ENCODE peak calls at places on chromosomes 13 and 19, in five cellular contexts. W, N, Q, B and X are unnamed samples.
A peak's percentile ranks its signal among the peaks of the same experiment; 100 is the strongest.

GRCh38 chr13:36297259-36297599 is 385 bp downstream of the CCDC169 start:
- DNase-seq in W (peak; percentile 59), N (no peak), Q (no peak), B (peak; percentile 33), X (no peak)

GRCh38 chr13:19695829-19696228 is 62.4 kb downstream of the MPHOSPH8 start:
- DNase-seq in W (no peak), N (no peak), Q (no peak), B (no peak), X (no peak)

GRCh38 chr19:38434549-38435051 is 1.1 kb downstream of the RYR1 start:
- DNase-seq in W (no peak), N (no peak), Q (peak; percentile 89), B (no peak), X (no peak)

GRCh38 chr13:60990032-60990733 is 425.5 kb downstream of the PCDH20 start:
- DNase-seq in W (peak; percentile 52), N (no peak), Q (peak; percentile 60), B (no peak), X (peak; percentile 3)

GRCh38 chr13:91308299-91308698 is 39.2 kb upstream of the MIR17HG start:
- DNase-seq in W (peak; percentile 12), N (no peak), Q (no peak), B (peak; percentile 4), X (no peak)

GRCh38 chr13:44972956-44973581 is 16.2 kb downstream of the NUFIP1 start:
- DNase-seq in W (peak; percentile 32), N (no peak), Q (no peak), B (peak; percentile 55), X (no peak)

GRCh38 chr13:95643009-95643408 is 1.5 kb downstream of the DZIP1 start:
- DNase-seq in W (no peak), N (no peak), Q (no peak), B (no peak), X (no peak)

GRCh38 chr13:102677122-102677521 is 17.7 kb downstream of the METTL21C start:
- DNase-seq in W (no peak), N (no peak), Q (no peak), B (no peak), X (no peak)

GRCh38 chr19:34066007-34066656 is 106.2 kb upstream of the LSM14A start:
- DNase-seq in W (no peak), N (no peak), Q (no peak), B (no peak), X (no peak)

GRCh38 chr19:51493776-51494175 is 7.8 kb downstream of the SIGLEC12 start:
- DNase-seq in W (peak; percentile 30), N (no peak), Q (no peak), B (no peak), X (no peak)

GRCh38 chr19:24004166-24004565 is 82.8 kb upstream of the ZNF254 start:
- DNase-seq in W (no peak), N (no peak), Q (no peak), B (no peak), X (no peak)

GRCh38 chr19:18768997-18769891 is 21.9 kb downstream of the COMP start:
- DNase-seq in W (no peak), N (peak; percentile 67), Q (no peak), B (no peak), X (no peak)

GRCh38 chr13:36163303-36163702 is 32.1 kb upstream of the DCLK1 start:
- DNase-seq in W (no peak), N (no peak), Q (no peak), B (no peak), X (no peak)

GRCh38 chr13:111503905-111504695 is 183.7 kb downstream of the TEX29 start:
- DNase-seq in W (no peak), N (peak; percentile 10), Q (no peak), B (no peak), X (no peak)

GRCh38 chr13:58587183-58587582 is 955.6 kb downstream of the PCDH17 start:
- DNase-seq in W (peak; percentile 69), N (no peak), Q (no peak), B (no peak), X (no peak)

GRCh38 chr19:17762505-17763229 is 11.4 kb downstream of the FCHO1 start:
- DNase-seq in W (peak; percentile 61), N (no peak), Q (peak; percentile 92), B (peak; percentile 91), X (peak; percentile 58)

GRCh38 chr19:47369923-47370625 is 21.0 kb downstream of the DHX34 start:
- DNase-seq in W (peak; percentile 98), N (no peak), Q (no peak), B (peak; percentile 90), X (no peak)

GRCh38 chr19:49812452-49812996 is 568 bp downstream of the FUZ start:
- DNase-seq in W (no peak), N (no peak), Q (no peak), B (no peak), X (no peak)

GRCh38 chr19:49811328-49811727 is 1.8 kb downstream of the FUZ start:
- DNase-seq in W (no peak), N (no peak), Q (no peak), B (no peak), X (no peak)

GRCh38 chr19:49809987-49810389 is 3.1 kb downstream of the FUZ start:
- DNase-seq in W (no peak), N (no peak), Q (no peak), B (no peak), X (no peak)

GRCh38 chr19:49814010-49814409 is 918 bp upstream of the FUZ start:
- DNase-seq in W (no peak), N (no peak), Q (no peak), B (no peak), X (no peak)

DNA sequence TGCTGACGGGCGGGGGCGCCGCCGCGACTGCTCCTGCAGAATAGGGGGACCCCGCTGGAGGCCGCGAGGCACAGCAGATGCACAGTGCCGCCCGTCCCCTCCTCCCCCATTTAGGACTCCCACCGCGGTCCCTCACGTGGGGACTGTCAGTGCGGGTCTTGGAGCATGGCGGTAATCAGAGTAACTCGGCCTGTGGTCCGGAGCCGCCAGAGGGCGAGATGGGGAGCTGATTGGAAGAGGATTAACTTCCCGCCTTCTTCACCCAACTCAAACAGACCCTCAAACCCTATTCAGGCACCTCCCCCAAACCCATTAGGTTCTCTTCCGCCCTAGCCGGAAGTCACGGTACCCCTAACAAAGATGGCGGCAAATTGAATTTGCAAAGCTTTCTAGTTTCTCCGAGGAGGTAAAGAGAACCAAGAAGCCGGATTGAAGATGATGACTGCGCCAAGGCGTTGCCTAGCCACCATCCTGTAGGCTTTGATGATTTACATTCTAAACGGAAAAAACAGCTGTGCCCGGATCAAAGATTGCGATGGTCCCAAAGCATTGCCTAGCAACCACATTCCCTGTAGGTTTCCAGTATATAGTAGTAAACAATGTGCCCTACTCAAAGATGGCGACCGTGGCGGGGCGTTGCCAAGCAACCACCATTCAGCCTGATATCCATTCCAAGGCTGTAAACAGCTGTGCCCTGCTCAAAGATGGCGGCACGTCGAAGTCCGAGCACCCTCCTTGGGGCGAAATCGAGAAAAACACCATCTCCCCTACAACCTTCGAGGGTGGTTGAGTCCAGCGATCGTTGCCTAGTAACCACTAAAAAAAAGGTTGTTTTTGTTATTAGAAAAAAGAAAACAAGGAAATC is at the start of gene FUZ:
- DNase-seq in W (peak; percentile 96), N (peak; percentile 97), Q (peak; percentile 89), B (peak; percentile 99), X (peak; percentile 98)
- TF ChIP-seq CTCF in W (peak; percentile 13), N (peak; percentile 31), Q (peak; percentile 53), B (peak; percentile 60), X (no peak)

GRCh38 chr13:96686286-96686685 is 308.0 kb downstream of the OXGR1 start:
- DNase-seq in W (no peak), N (no peak), Q (no peak), B (no peak), X (no peak)

GRCh38 chr13:96696501-96696900 is 297.8 kb downstream of the OXGR1 start:
- DNase-seq in W (no peak), N (no peak), Q (no peak), B (peak; percentile 25), X (no peak)

DNA sequence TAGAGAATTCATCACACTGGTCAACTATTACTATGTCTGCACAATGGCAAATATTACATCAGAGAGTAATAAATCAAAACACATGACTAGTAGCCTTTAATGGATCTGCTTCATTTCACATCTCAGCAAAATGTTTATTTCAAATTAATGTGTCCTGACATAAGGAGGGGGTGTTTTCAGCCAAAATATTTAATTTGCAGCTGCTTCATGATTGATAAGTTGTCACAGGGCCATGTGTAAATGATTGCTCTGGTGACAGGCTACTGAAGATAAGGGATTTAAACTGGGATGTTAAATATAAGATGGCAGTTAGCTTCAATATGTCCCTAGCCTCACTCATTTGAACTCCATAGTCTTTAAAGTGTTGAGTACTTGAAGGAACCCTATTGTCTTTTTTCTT is 303.3 kb downstream of the OXGR1 start:
- DNase-seq in W (no peak), N (no peak), Q (no peak), B (no peak), X (no peak)
- TF ChIP-seq CTCF in W (no peak), N (no peak), Q (no peak), B (no peak), X (no peak)

DNA sequence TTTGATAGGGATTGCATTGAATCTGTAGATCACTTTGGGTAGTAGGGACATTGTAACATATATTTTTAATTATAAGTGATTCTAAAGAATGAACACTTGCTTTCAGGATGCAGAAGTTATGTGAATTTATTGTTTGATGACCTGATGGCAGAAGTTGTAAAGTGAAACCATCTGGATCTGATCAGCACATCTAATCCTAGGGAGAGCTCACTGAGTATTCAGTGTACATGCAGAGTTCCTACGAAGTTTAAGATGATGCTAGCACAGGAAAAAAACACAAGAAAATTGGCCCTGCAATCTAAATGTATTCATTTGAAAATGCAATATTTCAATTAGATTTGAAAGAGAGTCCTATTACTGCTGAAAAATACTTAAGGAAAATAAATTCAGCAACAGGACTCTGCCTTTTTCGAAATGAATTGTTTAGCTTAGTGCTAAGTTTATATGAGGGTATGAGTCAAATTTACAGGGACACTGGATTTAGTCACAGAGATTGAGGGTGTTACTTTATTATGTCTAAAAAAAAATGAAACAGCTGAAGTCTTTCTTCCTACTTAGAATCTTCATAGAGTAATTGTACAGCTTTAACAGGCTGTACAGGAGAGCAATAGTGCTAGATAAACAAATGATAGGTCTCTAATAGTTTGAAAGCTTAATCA is 385.7 kb downstream of the DCT start:
- DNase-seq in W (no peak), N (no peak), Q (no peak), B (no peak), X (no peak)
- TF ChIP-seq CTCF in W (no peak), N (no peak), Q (no peak), B (no peak), X (no peak)

GRCh38 chr13:42814868-42815267 is 33.5 kb downstream of the FAM216B start:
- DNase-seq in W (no peak), N (no peak), Q (no peak), B (peak; percentile 90), X (no peak)

GRCh38 chr13:42815686-42816085 is 34.3 kb downstream of the FAM216B start:
- DNase-seq in W (no peak), N (no peak), Q (no peak), B (peak; percentile 65), X (no peak)

GRCh38 chr13:42820450-42820849 is 39.1 kb downstream of the FAM216B start:
- DNase-seq in W (no peak), N (no peak), Q (no peak), B (no peak), X (no peak)

GRCh38 chr13:42819712-42820111 is 38.3 kb downstream of the FAM216B start:
- DNase-seq in W (no peak), N (no peak), Q (no peak), B (peak; percentile 79), X (no peak)

DNA sequence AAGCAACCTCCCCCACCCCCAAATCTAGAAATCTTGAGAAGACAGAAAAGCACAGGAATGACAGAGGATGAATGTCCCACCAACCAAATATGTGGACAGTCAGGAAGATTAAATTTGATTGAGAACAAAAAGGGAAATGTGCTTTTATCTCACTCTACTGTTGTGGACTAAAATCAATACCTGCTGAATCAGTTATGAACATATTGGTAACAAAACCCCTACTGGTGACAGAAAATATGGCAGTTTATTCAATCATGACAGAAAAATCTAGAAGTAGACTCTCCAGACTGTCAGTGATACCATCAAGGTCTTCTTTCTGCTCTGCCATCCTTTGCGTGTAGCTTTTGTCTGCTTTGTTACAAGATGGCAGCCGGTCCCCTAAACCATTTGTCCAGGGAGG is 35.2 kb downstream of the FAM216B start:
- DNase-seq in W (no peak), N (no peak), Q (no peak), B (no peak), X (no peak)
- TF ChIP-seq CTCF in W (no peak), N (no peak), Q (peak; percentile 13), B (peak; percentile 38), X (no peak)